ENCODE peak calls at places on chromosome 3, in nine cellular contexts. One of them, this sample, is unnamed.

GRCh38 chr3:100087203-100087602 is 27.1 kb downstream of the FILIP1L start:
- DNase-seq in Caco-2: no peak
- DNase-seq in transverse colon: no peak
- DNase-seq in uterus: no peak
- DNase-seq in GM06990: peak; percentile 46
- DNase-seq in astrocyte of the spinal cord: peak; percentile 85
- DNase-seq in psoas muscle: no peak
- DNase-seq in brain microvascular endothelial cell: peak; percentile 82
- DNase-seq in left ventricle myocardium inferior: no peak
- DNase-seq in this sample: peak; percentile 89

GRCh38 chr3:193620055-193620454 is 27.0 kb downstream of the OPA1 start:
- DNase-seq in uterus: no peak
- DNase-seq in Caco-2: no peak
- DNase-seq in psoas muscle: no peak
- DNase-seq in astrocyte of the spinal cord: no peak
- DNase-seq in transverse colon: no peak
- DNase-seq in GM06990: no peak
- DNase-seq in brain microvascular endothelial cell: no peak
- DNase-seq in left ventricle myocardium inferior: no peak
- DNase-seq in this sample: no peak

GRCh38 chr3:3066910-3067309 is 43.3 kb downstream of the IL5RA start:
- DNase-seq in astrocyte of the spinal cord: no peak
- DNase-seq in brain microvascular endothelial cell: no peak
- DNase-seq in Caco-2: no peak
- DNase-seq in psoas muscle: no peak
- DNase-seq in GM06990: no peak
- DNase-seq in uterus: no peak
- DNase-seq in transverse colon: no peak
- DNase-seq in left ventricle myocardium inferior: no peak
- DNase-seq in this sample: no peak

GRCh38 chr3:13078158-13078905 is 5.1 kb upstream of the IQSEC1 start:
- DNase-seq in brain microvascular endothelial cell: no peak
- DNase-seq in Caco-2: no peak
- DNase-seq in psoas muscle: peak; percentile 46
- DNase-seq in uterus: no peak
- DNase-seq in GM06990: no peak
- DNase-seq in astrocyte of the spinal cord: no peak
- DNase-seq in left ventricle myocardium inferior: no peak
- DNase-seq in transverse colon: no peak
- DNase-seq in this sample: no peak

GRCh38 chr3:48092270-48092669 is 76.1 kb upstream of the MAP4 start:
- DNase-seq in brain microvascular endothelial cell: no peak
- DNase-seq in transverse colon: no peak
- DNase-seq in Caco-2: no peak
- DNase-seq in psoas muscle: no peak
- DNase-seq in uterus: no peak
- DNase-seq in GM06990: no peak
- DNase-seq in astrocyte of the spinal cord: no peak
- DNase-seq in left ventricle myocardium inferior: no peak
- DNase-seq in this sample: no peak

GRCh38 chr3:172003146-172003545 is 36.2 kb upstream of the FNDC3B start:
- DNase-seq in astrocyte of the spinal cord: no peak
- DNase-seq in uterus: no peak
- DNase-seq in Caco-2: no peak
- DNase-seq in GM06990: no peak
- DNase-seq in left ventricle myocardium inferior: no peak
- DNase-seq in brain microvascular endothelial cell: no peak
- DNase-seq in psoas muscle: no peak
- DNase-seq in transverse colon: no peak
- DNase-seq in this sample: no peak

GRCh38 chr3:61452536-61452991 is 108.8 kb upstream of the PTPRG start:
- DNase-seq in Caco-2: no peak
- DNase-seq in left ventricle myocardium inferior: no peak
- DNase-seq in astrocyte of the spinal cord: no peak
- DNase-seq in brain microvascular endothelial cell: peak; percentile 41
- DNase-seq in transverse colon: no peak
- DNase-seq in psoas muscle: no peak
- DNase-seq in GM06990: no peak
- DNase-seq in uterus: no peak
- DNase-seq in this sample: no peak

GRCh38 chr3:4466783-4467521 is at the start of gene SUMF1:
- DNase-seq in GM06990: peak; percentile 81
- DNase-seq in transverse colon: peak; percentile 83
- DNase-seq in uterus: peak; percentile 76
- DNase-seq in left ventricle myocardium inferior: peak; percentile 77
- DNase-seq in astrocyte of the spinal cord: peak; percentile 77
- DNase-seq in brain microvascular endothelial cell: peak; percentile 51
- DNase-seq in psoas muscle: peak; percentile 89
- DNase-seq in Caco-2: peak; percentile 82
- DNase-seq in this sample: peak; percentile 36

DNA sequence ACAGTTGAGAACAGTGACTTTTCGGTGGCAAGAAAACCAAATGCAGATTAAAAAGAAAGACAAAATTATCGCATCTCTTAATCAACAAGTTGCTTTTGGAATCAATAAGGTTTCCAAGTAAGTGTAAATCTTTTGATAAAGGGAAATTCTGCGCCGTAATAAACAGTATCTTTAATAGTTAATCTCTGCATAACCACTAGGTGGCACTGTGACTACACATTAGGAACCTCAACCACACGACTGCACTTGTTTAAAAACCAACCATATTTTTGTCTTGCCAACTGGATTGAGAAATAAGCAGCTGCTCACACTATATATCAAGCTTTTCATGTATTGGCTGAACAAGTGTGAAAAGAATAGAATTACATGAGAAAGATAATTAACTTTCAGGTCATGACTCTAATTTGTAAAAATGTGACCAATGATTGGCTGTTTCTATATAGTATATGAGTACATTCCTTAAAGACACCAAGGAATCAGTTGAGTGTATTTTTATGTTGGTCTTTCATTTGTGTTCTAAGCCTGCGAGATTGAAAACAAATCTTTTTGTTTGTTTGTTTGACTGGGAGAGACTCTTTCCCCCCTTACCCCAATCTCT is 72.7 kb downstream of the DZIP3 start:
- DNase-seq in left ventricle myocardium inferior: no peak
- DNase-seq in brain microvascular endothelial cell: peak; percentile 34
- DNase-seq in astrocyte of the spinal cord: peak; percentile 75
- DNase-seq in GM06990: peak; percentile 2
- DNase-seq in Caco-2: peak; percentile 53
- DNase-seq in transverse colon: no peak
- DNase-seq in psoas muscle: no peak
- DNase-seq in uterus: peak; percentile 13
- DNase-seq in this sample: peak; percentile 76
- H3K4me3 ChIP-seq in left ventricle myocardium inferior: no peak overlapping the region
- H3K4me3 ChIP-seq in brain microvascular endothelial cell: no peak overlapping the region
- H3K4me3 ChIP-seq in astrocyte of the spinal cord: no peak overlapping the region
- H3K4me3 ChIP-seq in GM06990: no peak overlapping the region
- H3K4me3 ChIP-seq in Caco-2: no peak overlapping the region
- H3K4me3 ChIP-seq in transverse colon: no peak overlapping the region
- H3K4me3 ChIP-seq in psoas muscle: no peak overlapping the region
- H3K4me3 ChIP-seq in uterus: no peak overlapping the region
- H3K4me3 ChIP-seq in this sample: no peak overlapping the region

DNA sequence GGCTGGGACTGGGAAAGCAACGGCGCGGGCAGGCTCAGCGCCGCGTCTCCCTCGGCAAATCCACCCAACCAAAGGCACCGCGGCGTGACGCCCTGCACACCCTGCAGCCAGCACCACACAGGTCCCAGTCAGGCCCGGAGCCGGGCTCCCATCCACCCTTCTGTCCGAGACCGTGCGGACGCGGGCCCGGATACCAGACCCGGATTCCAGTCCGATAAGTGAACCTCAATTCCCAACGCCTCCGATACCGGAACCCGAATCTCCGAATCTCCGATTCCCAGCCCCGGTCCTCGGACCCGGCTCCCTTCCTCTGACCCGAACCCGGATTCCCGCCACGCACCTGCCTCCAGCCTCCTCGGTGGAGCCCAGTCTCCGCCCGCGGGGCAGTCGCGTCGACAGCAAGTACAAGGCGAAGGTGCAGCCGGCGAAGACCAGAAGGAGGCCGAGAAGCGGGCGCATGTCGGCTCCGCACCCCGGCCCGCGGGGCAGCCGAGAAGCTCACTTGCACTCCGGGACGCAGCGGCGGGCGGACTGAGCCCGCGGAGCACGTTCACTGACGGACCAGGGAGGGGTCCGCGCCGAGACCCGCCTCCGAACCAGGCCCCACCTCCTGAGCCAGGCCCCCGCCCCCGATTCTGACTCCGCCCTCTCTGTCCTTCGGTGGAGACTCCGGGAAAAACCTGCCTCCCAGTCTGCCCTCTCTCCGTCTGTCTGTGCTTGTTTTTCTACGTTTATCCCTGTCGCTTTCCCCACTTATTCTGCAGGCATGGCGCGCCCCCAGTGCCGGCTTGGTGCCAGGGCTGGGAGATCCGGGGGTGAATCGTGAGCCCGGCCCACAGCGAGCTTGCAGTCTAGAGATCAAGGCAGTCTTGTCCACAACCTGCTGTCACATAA is at the start of gene TMEM41A:
- DNase-seq in astrocyte of the spinal cord: peak; percentile 89
- DNase-seq in psoas muscle: peak; percentile 96
- DNase-seq in uterus: peak; percentile 93
- DNase-seq in brain microvascular endothelial cell: peak; percentile 93
- DNase-seq in transverse colon: peak; percentile 96
- DNase-seq in Caco-2: peak; percentile 96
- DNase-seq in left ventricle myocardium inferior: peak; percentile 95
- DNase-seq in GM06990: peak; percentile 94
- DNase-seq in this sample: peak; percentile 74
- TF ChIP-seq CTCF in astrocyte of the spinal cord: no peak
- TF ChIP-seq CTCF in psoas muscle: no peak
- TF ChIP-seq CTCF in uterus: no peak
- TF ChIP-seq CTCF in brain microvascular endothelial cell: no peak
- TF ChIP-seq CTCF in transverse colon: no peak
- TF ChIP-seq CTCF in Caco-2: no peak
- TF ChIP-seq CTCF in left ventricle myocardium inferior: no peak
- TF ChIP-seq CTCF in GM06990: no peak
- TF ChIP-seq CTCF in this sample: no peak

DNA sequence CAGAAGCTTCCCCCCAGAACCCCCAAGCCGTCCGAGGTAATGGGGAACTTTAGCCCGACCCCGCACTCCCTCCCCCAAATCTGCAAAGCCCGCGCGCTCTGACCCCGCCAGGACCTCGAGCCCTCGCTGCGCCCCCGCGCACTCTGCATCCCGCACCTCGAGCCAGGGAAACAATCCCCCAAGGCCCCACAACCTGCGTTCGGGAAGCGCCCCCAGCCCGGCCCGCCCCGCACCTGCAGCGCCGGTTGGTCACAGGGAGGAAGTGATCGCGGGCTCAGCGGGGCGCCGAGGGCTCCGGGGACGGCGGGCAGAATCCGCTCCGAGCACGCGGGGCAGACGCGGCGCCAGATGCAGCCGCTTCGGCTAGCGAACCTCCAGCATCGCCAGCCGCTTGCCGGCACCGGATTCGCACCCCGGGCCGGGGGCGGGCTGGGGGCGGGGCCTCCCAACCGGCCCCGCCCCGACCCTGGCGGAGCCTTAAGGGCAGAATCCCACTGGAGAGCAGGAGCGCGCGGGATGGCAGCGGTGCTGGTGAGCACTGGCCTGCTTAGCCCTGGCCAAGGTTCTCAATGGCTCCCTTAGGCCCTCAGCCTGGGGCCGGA is at the start of gene CAMKV:
- DNase-seq in uterus: no peak
- DNase-seq in Caco-2: peak; percentile 43
- DNase-seq in GM06990: no peak
- DNase-seq in transverse colon: no peak
- DNase-seq in left ventricle myocardium inferior: no peak
- DNase-seq in psoas muscle: no peak
- DNase-seq in astrocyte of the spinal cord: no peak
- DNase-seq in brain microvascular endothelial cell: no peak
- DNase-seq in this sample: no peak
- H3K4me3 ChIP-seq in uterus: no peak within 1 kb of the TSS
- H3K4me3 ChIP-seq in Caco-2: peak within 1 kb of the TSS; percentile 63
- H3K4me3 ChIP-seq in GM06990: peak within 1 kb of the TSS; percentile 33
- H3K4me3 ChIP-seq in transverse colon: peak within 1 kb of the TSS; percentile 15
- H3K4me3 ChIP-seq in left ventricle myocardium inferior: peak within 1 kb of the TSS; percentile 58
- H3K4me3 ChIP-seq in psoas muscle: peak within 1 kb of the TSS; percentile 55
- H3K4me3 ChIP-seq in astrocyte of the spinal cord: peak within 1 kb of the TSS; percentile 1
- H3K4me3 ChIP-seq in brain microvascular endothelial cell: peak within 1 kb of the TSS; percentile 9
- H3K4me3 ChIP-seq in this sample: peak within 1 kb of the TSS; percentile 28

DNA sequence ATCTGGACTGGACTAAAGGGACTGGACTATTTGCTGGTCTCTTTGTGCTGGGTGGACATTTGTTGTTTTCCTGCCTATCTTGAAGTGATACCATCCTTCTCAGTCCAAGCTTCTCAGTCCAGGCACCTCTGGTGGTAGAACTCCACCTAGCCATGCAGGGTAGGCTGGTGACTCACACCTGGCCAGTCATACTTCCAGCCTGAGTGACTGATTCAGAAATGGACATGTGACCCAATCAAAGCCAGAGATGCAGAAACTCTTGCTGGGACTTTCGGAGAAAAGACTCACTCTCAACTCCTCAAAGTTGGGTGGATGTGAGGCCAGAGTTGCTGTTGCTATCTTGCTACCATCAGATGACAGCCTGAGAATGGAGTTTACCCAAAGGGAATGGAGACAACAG is 5.6 kb upstream of the ASB14 start:
- DNase-seq in transverse colon: no peak
- DNase-seq in Caco-2: peak; percentile 10
- DNase-seq in uterus: no peak
- DNase-seq in GM06990: no peak
- DNase-seq in brain microvascular endothelial cell: peak; percentile 63
- DNase-seq in astrocyte of the spinal cord: peak; percentile 28
- DNase-seq in left ventricle myocardium inferior: no peak
- DNase-seq in psoas muscle: peak; percentile 59
- DNase-seq in this sample: no peak
- TF ChIP-seq CTCF in transverse colon: no peak
- TF ChIP-seq CTCF in Caco-2: no peak
- TF ChIP-seq CTCF in uterus: no peak
- TF ChIP-seq CTCF in GM06990: no peak
- TF ChIP-seq CTCF in brain microvascular endothelial cell: peak; percentile 49
- TF ChIP-seq CTCF in astrocyte of the spinal cord: peak; percentile 9
- TF ChIP-seq CTCF in left ventricle myocardium inferior: no peak
- TF ChIP-seq CTCF in psoas muscle: peak; percentile 22
- TF ChIP-seq CTCF in this sample: no peak

This sample was measured in astrocyte of the cerebellum.